ENCODE peak calls at places on chromosomes 1 and 21, in ten cellular contexts. K, S, F, G, D, R, M, Q, A and O are unnamed samples.

GRCh38 chr1:205569411-205570172 is 62.2 kb downstream of the ELK4 start:
- DNase-seq in R (peak), D (no peak), K (peak), A (no peak), M (peak), S (no peak), G (no peak), F (no peak), Q (no peak), O (no peak)

GRCh38 chr1:22326931-22327330 is 124.7 kb upstream of the ZBTB40 start:
- DNase-seq in M (no peak), Q (no peak), G (no peak), F (no peak), A (no peak), S (no peak), D (no peak), K (no peak), R (peak), O (no peak)

GRCh38 chr1:99005537-99005942 is 879 bp upstream of the PLPPR5 start:
- DNase-seq in S (peak), D (peak), Q (no peak), M (peak), K (no peak), F (no peak), R (no peak), G (peak), A (no peak), O (no peak)

GRCh38 chr1:111754964-111755320 is 759 bp upstream of the DDX20 start:
- DNase-seq in K (no peak), S (peak), G (peak), A (no peak), D (peak), R (peak), Q (peak), M (peak), F (peak), O (peak)

GRCh38 chr21:36509966-36510742 is 30.2 kb upstream of the CLDN14 start:
- DNase-seq in A (no peak), G (no peak), Q (no peak), K (no peak), R (peak), S (no peak), M (no peak), D (no peak), F (no peak), O (peak)

GRCh38 chr1:109622103-109622892 is 2.7 kb downstream of the AMPD2 start:
- DNase-seq in G (no peak), D (no peak), S (no peak), R (no peak), K (no peak), M (no peak), Q (no peak), F (no peak), A (no peak), O (no peak)

GRCh38 chr1:9145021-9145668 is 16.2 kb upstream of the GPR157 start:
- DNase-seq in R (no peak), G (peak), Q (no peak), D (no peak), K (no peak), M (no peak), S (peak), A (peak), F (peak), O (peak)

GRCh38 chr1:9416918-9417500 is 122.3 kb upstream of the SLC25A33 start:
- DNase-seq in K (no peak), R (no peak), G (no peak), F (no peak), A (no peak), D (no peak), Q (no peak), M (no peak), S (no peak), O (no peak)

GRCh38 chr1:39142394-39143060 is 62.0 kb upstream of the MACF1 start:
- DNase-seq in R (peak), K (peak), Q (no peak), M (no peak), A (no peak), S (no peak), F (no peak), G (peak), D (peak), O (peak)

GRCh38 chr1:101769520-101769919 is 227.2 kb downstream of the OLFM3 start:
- DNase-seq in G (no peak), A (no peak), F (peak), K (no peak), R (no peak), Q (no peak), S (no peak), M (no peak), D (peak), O (no peak)
- TF ChIP-seq CTCF in G (no peak), A (no peak), F (no peak), K (no peak), R (peak), Q (no peak), S (peak), M (peak), D (peak), O (peak)

GRCh38 chr1:200302893-200303250 is 107.0 kb downstream of the ZNF281 start:
- DNase-seq in S (peak), F (peak), A (no peak), M (no peak), R (no peak), G (peak), Q (no peak), D (peak), K (no peak), O (no peak)
- H3K27ac ChIP-seq in S (no peak), F (peak), A (no peak), M (no peak), R (peak), G (no peak), Q (no peak), D (no peak), K (no peak), O (peak)

GRCh38 chr1:86015375-86015774 is 141.2 kb downstream of the COL24A1 start:
- DNase-seq in D (no peak), G (no peak), K (no peak), R (no peak), Q (no peak), M (no peak), A (no peak), F (no peak), S (no peak), O (no peak)

GRCh38 chr1:86016076-86016746 is 140.4 kb downstream of the COL24A1 start:
- DNase-seq in Q (no peak), G (peak), A (no peak), K (no peak), D (no peak), R (no peak), M (no peak), S (no peak), F (no peak), O (no peak)

DNA sequence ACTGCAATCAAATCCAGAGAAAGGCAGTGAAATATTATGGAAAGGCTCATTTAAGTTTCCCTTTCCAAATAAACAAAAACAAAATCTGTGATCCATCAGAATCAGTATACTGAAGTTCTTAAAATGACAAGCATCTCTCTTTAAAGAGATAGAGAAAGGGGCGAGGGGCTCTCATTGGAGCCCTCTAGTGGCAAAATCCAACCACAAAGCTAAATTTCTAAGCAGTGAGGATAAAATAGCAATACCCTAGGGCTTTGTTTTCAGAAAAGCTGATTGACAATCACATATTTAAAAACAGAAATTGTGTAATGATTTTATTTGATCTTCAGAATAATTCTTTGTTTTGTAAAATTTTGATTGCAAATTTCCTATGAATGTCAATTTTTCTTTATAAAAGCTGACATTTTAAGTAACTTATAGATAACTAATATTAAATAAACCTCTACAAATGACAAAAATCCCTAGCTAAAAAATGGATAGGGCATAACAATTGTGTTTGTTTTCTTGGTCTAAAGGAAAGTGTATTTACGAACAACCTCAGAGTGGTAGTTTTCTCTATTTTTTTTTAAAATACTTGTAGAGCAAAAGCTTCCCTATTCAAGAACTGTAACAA is 138.2 kb downstream of the COL24A1 start:
- DNase-seq in M (no peak), G (peak), K (no peak), R (no peak), A (peak), D (peak), Q (no peak), F (peak), S (peak), O (peak)
- TF ChIP-seq CTCF in M (peak), G (peak), K (peak), R (peak), A (peak), D (peak), Q (peak), F (peak), S (peak), O (peak)

DNA sequence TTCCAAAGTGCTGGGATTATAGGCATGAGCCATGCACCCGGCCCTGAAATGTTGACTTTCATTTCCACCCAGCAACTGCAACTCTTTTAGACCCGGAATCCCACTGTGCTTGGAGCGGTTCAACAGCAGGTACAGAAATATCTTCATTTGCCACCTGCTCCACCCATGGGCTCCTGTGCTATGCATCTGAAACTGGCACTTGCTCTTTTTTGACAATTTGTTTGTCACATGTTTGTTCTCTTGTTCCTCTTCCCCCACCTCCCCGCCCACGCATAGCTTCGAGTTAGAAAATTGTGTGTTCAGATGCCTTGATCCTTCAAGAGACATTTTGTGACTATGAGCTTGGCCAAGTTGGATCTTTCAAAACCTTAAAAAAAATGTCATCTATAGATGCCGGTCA is 2.4 kb upstream of the IFNLR1 start:
- DNase-seq in K (peak), F (no peak), S (no peak), G (no peak), R (peak), Q (no peak), D (no peak), M (no peak), A (peak), O (no peak)
- H3K27ac ChIP-seq in K (no peak), F (peak), S (no peak), G (no peak), R (peak), Q (no peak), D (no peak), M (no peak), A (peak), O (no peak)

DNA sequence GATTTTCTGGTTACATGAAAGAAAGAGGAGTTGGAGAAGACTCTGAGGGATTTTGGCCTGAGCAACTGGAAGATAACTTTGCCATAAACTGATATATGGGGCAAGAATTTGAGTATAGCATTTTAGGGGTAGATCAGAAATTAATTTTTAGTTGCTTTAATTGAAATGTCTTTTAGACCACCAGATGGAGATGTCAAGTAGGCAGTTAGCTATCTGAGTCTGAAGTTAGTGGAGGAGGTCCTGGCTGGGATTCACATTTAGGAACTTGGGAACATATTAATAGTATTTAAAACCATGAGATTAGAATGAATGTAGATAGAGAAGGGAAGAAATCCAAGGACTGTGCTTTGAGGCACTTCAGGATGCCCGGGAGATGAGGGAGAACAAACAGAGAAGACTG is 32.6 kb downstream of the SLC44A3 start:
- DNase-seq in Q (no peak), A (no peak), D (no peak), S (no peak), M (no peak), F (no peak), R (no peak), G (no peak), K (no peak), O (no peak)
- TF ChIP-seq CTCF in Q (peak), A (no peak), D (no peak), S (no peak), M (no peak), F (no peak), R (no peak), G (peak), K (no peak), O (no peak)